ENCODE peak calls at places on chromosomes 3 and 15, in ten cellular contexts. S, A, Z, V, D, G, L, E, H and U are unnamed samples. For H3K4me1, the result is how much of the 10 kb centered on the place peaks cover.

GRCh38 chr3:134030382-134030753 is 643 bp upstream of the SLCO2A1 start:
- DNase-seq in S (no peak), A (no peak), Z (peak), V (peak), D (no peak), G (no peak), L (peak), E (peak), H (no peak), U (no peak)

GRCh38 chr15:90419738-90420487 is 31.9 kb downstream of the IQGAP1 start:
- DNase-seq in S (peak), A (peak), Z (no peak), V (no peak), D (no peak), G (no peak), L (no peak), E (no peak), H (no peak), U (no peak)

GRCh38 chr3:123323781-123324180 is 122.0 kb downstream of the SEC22A start:
- DNase-seq in S (no peak), A (no peak), Z (no peak), V (no peak), D (no peak), G (no peak), L (no peak), E (no peak), H (no peak), U (no peak)

GRCh38 chr15:29064290-29064689 is 178.5 kb downstream of the APBA2 start:
- DNase-seq in S (no peak), A (no peak), Z (no peak), V (no peak), D (no peak), G (no peak), L (no peak), E (no peak), H (no peak), U (no peak)

GRCh38 chr15:97998307-97999071 is 38.0 kb downstream of the ARRDC4 start:
- DNase-seq in S (no peak), A (no peak), Z (no peak), V (no peak), D (no peak), G (no peak), L (no peak), E (no peak), H (no peak), U (no peak)

GRCh38 chr15:95492388-95493070 is 838.0 kb upstream of the NR2F2 start:
- DNase-seq in S (no peak), A (no peak), Z (no peak), V (no peak), D (no peak), G (no peak), L (peak), E (no peak), H (no peak), U (no peak)

GRCh38 chr15:34147371-34148140 is 45.7 kb downstream of the PGBD4 start:
- DNase-seq in S (peak), A (peak), Z (no peak), V (no peak), D (no peak), G (no peak), L (no peak), E (no peak), H (no peak), U (no peak)

GRCh38 chr15:55237219-55238130 is 40.7 kb upstream of the RSL24D1 start:
- DNase-seq in S (no peak), A (no peak), Z (no peak), V (no peak), D (no peak), G (no peak), L (no peak), E (no peak), H (no peak), U (no peak)

GRCh38 chr15:62440310-62440709 is 275.2 kb upstream of the C2CD4B start:
- DNase-seq in S (no peak), A (no peak), Z (no peak), V (no peak), D (no peak), G (no peak), L (no peak), E (peak), H (no peak), U (no peak)

GRCh38 chr3:8851703-8852102 is 82.3 kb upstream of the OXTR start:
- DNase-seq in S (peak), A (peak), Z (no peak), V (no peak), D (no peak), G (no peak), L (no peak), E (no peak), H (no peak), U (no peak)

GRCh38 chr3:11878837-11879236 is 32.2 kb upstream of the TAMM41 start:
- DNase-seq in S (no peak), A (peak), Z (no peak), V (no peak), D (no peak), G (no peak), L (peak), E (no peak), H (no peak), U (no peak)

GRCh38 chr3:42292009-42292408 is 26.0 kb upstream of the CCK start:
- DNase-seq in S (no peak), A (no peak), Z (no peak), V (no peak), D (no peak), G (no peak), L (no peak), E (no peak), H (no peak), U (no peak)

GRCh38 chr3:112010631-112011030 is 11.9 kb downstream of the TAGLN3 start:
- DNase-seq in S (peak), A (no peak), Z (no peak), V (no peak), D (no peak), G (no peak), L (no peak), E (no peak), H (no peak), U (no peak)

GRCh38 chr15:60830479-60830878 is 351.5 kb upstream of the ICE2 start:
- DNase-seq in S (peak), A (no peak), Z (no peak), V (no peak), D (no peak), G (no peak), L (no peak), E (no peak), H (no peak), U (no peak)

GRCh38 chr3:127408022-127408683 is 120.3 kb upstream of the PRR20G start:
- DNase-seq in S (no peak), A (no peak), Z (peak), V (peak), D (no peak), G (no peak), L (no peak), E (no peak), H (no peak), U (peak)

GRCh38 chr3:4735243-4735642 is 242.1 kb downstream of the ITPR1 start:
- DNase-seq in S (no peak), A (no peak), Z (no peak), V (no peak), D (no peak), G (no peak), L (no peak), E (no peak), H (no peak), U (no peak)

GRCh38 chr3:4731543-4732111 is 238.5 kb downstream of the ITPR1 start:
- DNase-seq in S (no peak), A (no peak), Z (no peak), V (no peak), D (no peak), G (no peak), L (no peak), E (no peak), H (peak), U (no peak)

GRCh38 chr3:4734454-4734853 is 241.3 kb downstream of the ITPR1 start:
- DNase-seq in S (no peak), A (no peak), Z (no peak), V (no peak), D (no peak), G (no peak), L (no peak), E (no peak), H (no peak), U (no peak)

GRCh38 chr3:4730734-4731133 is 237.6 kb downstream of the ITPR1 start:
- DNase-seq in S (no peak), A (no peak), Z (no peak), V (no peak), D (no peak), G (no peak), L (no peak), E (no peak), H (peak), U (no peak)

DNA sequence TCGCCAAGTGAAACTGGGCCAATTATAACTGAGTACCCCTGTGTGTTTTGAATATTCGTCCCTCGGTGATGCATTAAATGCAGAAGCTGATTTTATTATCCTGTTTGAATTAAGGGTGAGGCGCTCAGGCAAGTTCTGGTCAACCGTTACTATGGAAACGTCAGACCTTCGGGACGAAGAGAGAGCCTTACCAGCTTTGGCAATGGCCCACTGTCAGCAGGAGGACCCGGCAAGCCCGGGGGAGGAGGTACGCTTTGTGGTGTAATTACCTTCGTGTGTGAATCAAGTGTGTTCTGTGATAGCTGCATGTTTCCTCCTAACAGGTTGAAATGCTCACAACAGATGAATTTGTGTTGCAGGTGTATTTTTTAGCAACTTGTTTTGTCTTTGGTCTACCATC is 239.8 kb downstream of the ITPR1 start:
- DNase-seq in S (no peak), A (no peak), Z (no peak), V (no peak), D (no peak), G (no peak), L (no peak), E (no peak), H (no peak), U (no peak)
- H3K4me1 ChIP-seq in S (under half), A (under half), Z (under half), V (under half), D (under half), G (under half), L (under half), E (under half), H (under half), U (half or more)

GRCh38 chr15:68800875-68801274 is 19.8 kb downstream of the ANP32A start:
- DNase-seq in S (no peak), A (no peak), Z (peak), V (no peak), D (no peak), G (no peak), L (no peak), E (no peak), H (no peak), U (no peak)
- H3K4me1 ChIP-seq in S (under half), A (under half), Z (under half), V (under half), D (under half), G (half or more), L (under half), E (under half), H (under half), U (half or more)

GRCh38 chr3:188288153-188288552 is 134.2 kb downstream of the LPP start:
- DNase-seq in S (no peak), A (no peak), Z (no peak), V (no peak), D (no peak), G (no peak), L (no peak), E (no peak), H (no peak), U (no peak)
- H3K4me1 ChIP-seq in S (under half), A (half or more), Z (half or more), V (under half), D (under half), G (half or more), L (under half), E (under half), H (under half), U (half or more)

DNA sequence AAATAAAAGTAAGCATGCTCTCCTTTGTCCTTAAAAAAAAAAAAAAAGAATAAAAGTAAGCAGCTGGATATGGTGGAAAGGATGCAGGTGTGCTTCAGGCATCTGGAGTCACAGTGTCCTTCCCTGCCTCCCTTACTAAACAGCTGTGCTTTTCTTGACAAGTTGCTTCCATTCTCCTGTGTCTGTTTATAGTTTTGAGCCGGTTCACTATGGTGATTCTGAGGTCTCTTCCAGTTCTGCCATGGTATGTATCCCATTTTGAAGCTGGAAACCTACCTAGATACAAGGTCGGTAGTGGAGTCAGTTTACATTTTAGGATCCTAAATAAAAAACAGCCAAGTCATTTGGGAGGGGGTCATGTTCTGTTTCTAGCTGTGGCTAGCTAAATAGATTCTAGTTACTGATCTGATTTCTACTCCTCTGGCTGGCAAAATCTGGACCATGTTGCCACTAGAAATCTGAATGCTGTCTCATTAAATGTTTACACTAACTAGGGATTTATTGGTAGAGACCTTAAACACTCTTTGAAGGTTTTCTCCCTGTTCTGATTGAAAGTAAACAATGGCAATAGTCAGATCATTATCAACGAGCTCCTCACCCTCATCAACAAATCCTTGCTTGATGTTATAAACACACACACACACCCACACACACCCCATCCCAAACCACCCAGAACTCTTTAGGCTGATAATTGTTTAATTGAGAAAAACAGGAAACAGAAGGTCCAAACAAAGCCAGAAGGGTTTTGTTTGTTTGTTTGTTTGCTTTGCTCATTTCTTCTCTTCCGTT is 7.9 kb downstream of the TNFSF10 start:
- DNase-seq in S (peak), A (no peak), Z (no peak), V (no peak), D (no peak), G (no peak), L (no peak), E (no peak), H (no peak), U (no peak)
- H3K4me1 ChIP-seq in S (under half), A (under half), Z (under half), V (under half), D (under half), G (under half), L (under half), E (under half), H (half or more), U (half or more)

DNA sequence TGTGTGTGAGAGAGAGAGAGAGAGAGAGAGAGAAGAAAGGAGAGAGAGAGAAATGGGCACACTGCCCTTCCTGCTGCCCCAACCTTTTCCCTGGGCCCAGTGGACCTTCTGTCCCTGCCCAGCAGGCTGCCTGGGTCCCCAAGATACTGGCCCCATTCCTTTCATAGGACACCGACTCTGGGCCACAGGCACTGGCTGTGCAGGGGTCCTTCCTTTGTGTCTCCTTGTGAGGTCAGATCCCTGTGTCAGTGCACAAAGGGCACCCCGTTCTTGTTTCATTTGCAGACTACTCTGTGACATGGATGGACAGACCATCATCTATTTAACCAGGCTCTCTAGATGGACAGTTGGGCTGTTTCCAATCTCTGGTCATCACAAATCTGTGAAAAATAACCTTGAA is 21.3 kb upstream of the KLF13 start:
- DNase-seq in S (no peak), A (no peak), Z (no peak), V (no peak), D (no peak), G (peak), L (no peak), E (no peak), H (peak), U (no peak)
- H3K4me1 ChIP-seq in S (under half), A (under half), Z (under half), V (under half), D (under half), G (half or more), L (under half), E (under half), H (under half), U (half or more)

GRCh38 chr3:100269410-100270217 is 8.8 kb downstream of the TBC1D23 start:
- DNase-seq in S (peak), A (no peak), Z (no peak), V (no peak), D (peak), G (no peak), L (no peak), E (no peak), H (no peak), U (no peak)
- H3K4me1 ChIP-seq in S (under half), A (under half), Z (under half), V (under half), D (under half), G (under half), L (under half), E (under half), H (under half), U (half or more)

GRCh38 chr3:10196389-10197052 is 31.8 kb downstream of the IRAK2 start:
- DNase-seq in S (peak), A (no peak), Z (peak), V (no peak), D (no peak), G (peak), L (no peak), E (no peak), H (no peak), U (peak)
- H3K4me1 ChIP-seq in S (under half), A (half or more), Z (under half), V (under half), D (half or more), G (under half), L (under half), E (under half), H (half or more), U (half or more)